ENCODE peak calls at places on chromosome 9, in four cellular contexts. I is neural crest cell, W is activated T-helper 1 cell treated with Interleukin-2 at 50 U/mL for 16 hours, V is T1000. L is an unnamed sample.
A peak's percentile ranks its signal among the peaks of the same experiment; 100 is the strongest.

GRCh38 chr9:132026932-132027585 is 52.6 kb downstream of the MED27 start:
- DNase-seq in I (no peak), W (no peak), V (no peak), L (no peak)

GRCh38 chr9:93466416-93467061 is 13.2 kb upstream of the FAM120AOS start:
- DNase-seq in I (no peak), W (no peak), V (no peak), L (no peak)

GRCh38 chr9:1208185-1208584 is 158.0 kb downstream of the DMRT2 start:
- DNase-seq in I (no peak), W (no peak), V (no peak), L (no peak)

GRCh38 chr9:93107151-93107824 is 11.3 kb downstream of the CARD19 start:
- DNase-seq in I (no peak), W (no peak), V (no peak), L (no peak)

GRCh38 chr9:111900934-111901612 is 4.5 kb downstream of the UGCG start:
- DNase-seq in I (no peak), W (no peak), V (no peak), L (no peak)

GRCh38 chr9:78962186-78962585 is 609.6 kb upstream of the TLE4 start:
- DNase-seq in I (no peak), W (no peak), V (no peak), L (no peak)

GRCh38 chr9:37433754-37434435 is 11.4 kb downstream of the GRHPR start:
- DNase-seq in I (peak; percentile 51), W (no peak), V (no peak), L (no peak)

GRCh38 chr9:136804509-136805206 is 3.1 kb upstream of the RABL6 start:
- DNase-seq in I (no peak), W (no peak), V (no peak), L (no peak)

GRCh38 chr9:33198163-33198562 is 31.0 kb upstream of the B4GALT1 start:
- DNase-seq in I (no peak), W (no peak), V (no peak), L (no peak)

GRCh38 chr9:121156263-121156731 is 45.4 kb downstream of the RAB14 start:
- DNase-seq in I (no peak), W (no peak), V (no peak), L (no peak)

GRCh38 chr9:117073539-117074336 is 341.1 kb downstream of the ASTN2 start:
- DNase-seq in I (peak; percentile 34), W (no peak), V (peak; percentile 9), L (no peak)

GRCh38 chr9:5876711-5877110 is 14.0 kb upstream of the MLANA start:
- DNase-seq in I (no peak), W (no peak), V (no peak), L (no peak)

GRCh38 chr9:21482213-21482612 is at the start of gene IFNE:
- DNase-seq in I (no peak), W (no peak), V (no peak), L (no peak)

GRCh38 chr9:38641985-38642864 is 21.8 kb upstream of the ANKRD18A start:
- DNase-seq in I (peak; percentile 24), W (no peak), V (no peak), L (no peak)

GRCh38 chr9:107755267-107755666 is 265.7 kb upstream of the KLF4 start:
- DNase-seq in I (no peak), W (no peak), V (peak; percentile 67), L (no peak)

GRCh38 chr9:137317021-137317978 is 15.2 kb upstream of the NRARP start:
- DNase-seq in I (no peak), W (no peak), V (no peak), L (no peak)

GRCh38 chr9:97413462-97413861 is 1.6 kb downstream of the TDRD7 start:
- DNase-seq in I (no peak), W (no peak), V (no peak), L (no peak)

GRCh38 chr9:93708987-93709302 is 132.6 kb downstream of the PHF2 start:
- DNase-seq in I (no peak), W (no peak), V (no peak), L (no peak)

GRCh38 chr9:117403848-117404247 is 11.0 kb downstream of the ASTN2 start:
- DNase-seq in I (no peak), W (no peak), V (no peak), L (no peak)

GRCh38 chr9:34493972-34494535 is 28.7 kb downstream of the ENHO start:
- DNase-seq in I (peak; percentile 63), W (no peak), V (peak; percentile 9), L (peak; percentile 25)

GRCh38 chr9:108621991-108622390 is 233.8 kb downstream of the ACTL7B start:
- DNase-seq in I (no peak), W (no peak), V (no peak), L (no peak)

GRCh38 chr9:127926961-127927456 is 3.6 kb downstream of the PIP5KL1 start:
- DNase-seq in I (no peak), W (no peak), V (no peak), L (no peak)

GRCh38 chr9:128625391-128626145 is 31.1 kb downstream of the DYNC2I2 start:
- DNase-seq in I (no peak), W (no peak), V (no peak), L (no peak)

GRCh38 chr9:98045234-98046160 is 11.0 kb upstream of the NANS start:
- DNase-seq in I (no peak), W (no peak), V (no peak), L (no peak)

GRCh38 chr9:87607859-87608258 is 110.2 kb downstream of the DAPK1 start:
- DNase-seq in I (no peak), W (no peak), V (no peak), L (no peak)

GRCh38 chr9:26540094-26540493 is 352.5 kb downstream of the CAAP1 start:
- DNase-seq in I (no peak), W (no peak), V (no peak), L (no peak)

GRCh38 chr9:6907772-6908381 is 150.1 kb downstream of the KDM4C start:
- DNase-seq in I (peak; percentile 18), W (no peak), V (no peak), L (no peak)